ENCODE peak calls at places on chromosomes 16 and 17, in eight cellular contexts. N is lower lobe of right lung, K is left ventricle myocardium inferior, I is cardiac muscle cell, Q is K562, J is Peyer's patch, W is hepatocyte, O is mammary epithelial cell. H is an unnamed sample.

GRCh38 chr16:66953462-66954096 is 7.5 kb upstream of the CES3 start:
- DNase-seq in O (peak; percentile 61), J (peak; percentile 82), N (no peak), I (no peak), W (peak; percentile 72), Q (no peak), K (no peak), H (peak; percentile 90)

GRCh38 chr17:46818319-46818928 is at the start of gene WNT3:
- DNase-seq in Q (peak; percentile 77), I (peak; percentile 36), J (peak; percentile 77), N (peak; percentile 51), K (no peak), W (no peak), O (no peak), H (no peak)

GRCh38 chr17:61219460-61219859 is 180.2 kb upstream of the TBX2 start:
- DNase-seq in I (peak; percentile 82), Q (no peak), J (no peak), K (peak; percentile 19), W (no peak), N (no peak), O (no peak), H (no peak)

GRCh38 chr17:81713004-81713555 is 996 bp downstream of the SLC25A10 start:
- DNase-seq in Q (no peak), I (no peak), J (no peak), K (no peak), O (peak; percentile 34), W (no peak), N (no peak), H (no peak)

GRCh38 chr17:17849147-17849820 is 12.5 kb upstream of the SREBF1 start:
- DNase-seq in K (peak; percentile 46), N (peak; percentile 90), Q (peak; percentile 74), I (no peak), W (no peak), J (peak; percentile 87), O (no peak), H (peak; percentile 63)

GRCh38 chr16:66292241-66292935 is 74.1 kb upstream of the CDH5 start:
- DNase-seq in O (no peak), Q (no peak), J (peak; percentile 18), K (no peak), I (no peak), N (no peak), W (no peak), H (no peak)

GRCh38 chr16:10514369-10515055 is 65.9 kb downstream of the EMP2 start:
- DNase-seq in O (peak; percentile 52), K (no peak), N (no peak), Q (peak; percentile 63), J (peak; percentile 68), W (peak; percentile 76), I (peak; percentile 70), H (peak; percentile 59)

GRCh38 chr17:46950997-46951621 is 27.9 kb downstream of the RPRML start:
- DNase-seq in K (no peak), N (no peak), W (no peak), I (no peak), O (no peak), J (no peak), Q (no peak), H (no peak)

GRCh38 chr17:17523001-17523713 is 27.0 kb upstream of the RASD1 start:
- DNase-seq in Q (no peak), J (no peak), O (no peak), I (no peak), W (no peak), K (no peak), N (no peak), H (peak; percentile 52)

GRCh38 chr17:27573971-27574525 is 56.9 kb upstream of the LGALS9 start:
- DNase-seq in O (no peak), Q (peak; percentile 98), N (no peak), I (peak; percentile 28), K (no peak), J (no peak), W (peak; percentile 55), H (no peak)

GRCh38 chr16:88957887-88958577 is 19.0 kb downstream of the CBFA2T3 start:
- DNase-seq in O (no peak), N (peak; percentile 77), J (no peak), W (no peak), Q (no peak), I (no peak), K (peak; percentile 48), H (no peak)

GRCh38 chr17:77736207-77736600 is 222.3 kb upstream of the TNRC6C start:
- DNase-seq in I (peak; percentile 42), O (no peak), Q (no peak), J (peak; percentile 29), N (no peak), K (peak; percentile 26), W (no peak), H (no peak)

GRCh38 chr16:77951788-77952187 is 70.6 kb upstream of the CLEC3A start:
- DNase-seq in J (no peak), K (no peak), N (no peak), I (peak; percentile 49), W (peak; percentile 67), O (peak; percentile 10), Q (peak; percentile 26), H (peak; percentile 22)

GRCh38 chr16:11481987-11482386 is 104.7 kb downstream of the LITAF start:
- DNase-seq in Q (no peak), O (no peak), K (no peak), J (no peak), I (no peak), N (no peak), W (no peak), H (no peak)

GRCh38 chr16:85319984-85320440 is 207.7 kb upstream of the CIBAR2 start:
- DNase-seq in N (no peak), Q (no peak), J (no peak), W (no peak), O (no peak), I (no peak), K (no peak), H (no peak)

GRCh38 chr16:85323230-85323960 is 211.1 kb upstream of the CIBAR2 start:
- DNase-seq in Q (no peak), O (no peak), W (no peak), J (no peak), N (no peak), K (no peak), I (no peak), H (no peak)

GRCh38 chr16:85319208-85319983 is 207.1 kb upstream of the CIBAR2 start:
- DNase-seq in K (no peak), I (no peak), W (no peak), N (no peak), O (no peak), Q (no peak), J (no peak), H (no peak)

GRCh38 chr16:85321856-85322271 is 209.6 kb upstream of the CIBAR2 start:
- DNase-seq in N (peak; percentile 89), K (peak; percentile 96), J (peak; percentile 84), W (no peak), O (no peak), Q (peak; percentile 68), I (no peak), H (peak; percentile 72)

DNA sequence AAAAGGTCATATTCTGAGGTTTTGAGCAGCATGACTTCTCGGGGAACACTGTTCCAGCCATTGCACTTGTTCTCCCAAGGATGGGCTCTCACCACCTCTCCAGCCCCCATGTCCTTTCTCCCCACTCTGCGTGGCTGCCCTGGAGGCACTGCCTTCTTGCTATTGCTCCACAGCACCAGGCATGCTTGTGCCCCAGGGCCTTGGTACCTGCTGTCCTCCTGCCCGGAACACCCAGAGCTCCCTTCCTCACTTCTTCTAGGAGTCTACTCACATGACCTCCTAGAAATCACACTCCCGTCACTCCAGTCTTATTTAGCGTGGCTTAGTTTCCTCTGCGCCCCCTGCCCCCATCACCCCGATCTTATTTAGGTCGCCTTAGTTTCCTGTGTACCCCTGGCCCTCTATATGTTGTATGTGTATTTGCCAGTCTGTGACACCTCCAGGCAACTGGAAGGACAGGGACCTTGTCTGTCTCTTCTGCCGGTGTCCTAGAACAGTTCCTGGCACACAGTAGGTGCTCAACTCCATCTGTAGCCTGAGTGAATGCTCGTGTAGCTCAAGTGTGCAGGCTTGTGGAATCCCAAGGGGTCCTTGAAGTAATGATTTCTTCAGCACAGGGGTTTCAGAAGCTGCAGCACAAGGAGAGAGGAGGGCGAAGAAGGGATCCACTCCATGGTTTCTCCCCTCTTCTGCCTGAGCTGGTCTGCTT is 208.6 kb upstream of the CIBAR2 start:
- DNase-seq in I (no peak), K (no peak), W (no peak), N (no peak), J (no peak), O (no peak), Q (no peak), H (no peak)
- H3K27ac ChIP-seq in I (no peak overlapping the region), K (peak overlapping the region; percentile 88), W (peak overlapping the region; percentile 64), N (peak overlapping the region; percentile 77), J (no peak overlapping the region), O (no peak overlapping the region), Q (peak overlapping the region; percentile 75), H (no peak overlapping the region)

DNA sequence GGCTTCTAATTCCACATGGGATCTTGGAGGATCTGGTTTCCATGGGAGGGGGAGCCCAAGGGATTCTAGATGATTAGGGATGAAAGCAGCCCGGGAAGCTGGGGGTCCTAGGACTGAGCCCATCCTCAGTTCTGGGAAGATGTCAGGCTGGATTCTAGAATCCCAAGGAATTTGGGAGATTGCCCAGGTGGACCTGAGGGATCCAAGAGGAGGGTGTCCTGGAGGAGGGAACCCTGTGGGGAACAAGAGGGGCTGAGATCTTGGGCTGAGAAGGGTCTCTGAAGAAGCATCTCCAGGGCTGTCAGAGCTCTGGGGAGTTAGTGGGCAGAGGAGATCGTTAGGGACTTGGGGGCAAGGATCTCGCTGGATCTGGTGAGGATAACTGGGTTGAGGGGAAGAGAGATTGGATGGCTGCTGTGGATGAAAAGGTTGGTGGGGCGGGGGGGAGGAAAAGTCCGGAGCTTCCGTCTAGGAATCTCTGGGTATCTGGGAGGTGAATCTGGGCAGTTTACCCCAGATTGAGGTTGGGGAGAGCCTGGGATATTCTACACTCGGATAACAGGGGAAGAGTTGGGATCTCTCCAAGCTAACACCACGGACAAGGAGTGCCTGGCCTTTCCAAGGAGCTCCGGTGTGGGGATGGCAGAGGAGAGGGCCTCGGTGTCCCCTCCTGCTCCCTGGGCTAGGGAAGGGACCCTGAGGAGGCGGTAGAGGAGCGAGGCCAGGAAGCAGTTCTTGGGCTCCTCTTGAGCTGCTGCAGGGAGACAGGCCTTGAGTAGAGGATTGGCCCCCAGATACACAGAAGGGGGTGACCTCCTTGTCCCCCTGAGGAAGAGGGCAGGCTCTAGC is 1.6 kb downstream of the FBXL19 start:
- DNase-seq in I (no peak), O (no peak), J (no peak), W (peak; percentile 8), K (no peak), N (no peak), Q (no peak), H (no peak)
- H3K4me3 ChIP-seq in I (peak overlapping the region; percentile 77), O (peak overlapping the region; percentile 51), J (peak overlapping the region; percentile 93), W (peak overlapping the region; percentile 71), K (peak overlapping the region; percentile 84), N (peak overlapping the region; percentile 61), Q (peak overlapping the region; percentile 85), H (no peak overlapping the region)

DNA sequence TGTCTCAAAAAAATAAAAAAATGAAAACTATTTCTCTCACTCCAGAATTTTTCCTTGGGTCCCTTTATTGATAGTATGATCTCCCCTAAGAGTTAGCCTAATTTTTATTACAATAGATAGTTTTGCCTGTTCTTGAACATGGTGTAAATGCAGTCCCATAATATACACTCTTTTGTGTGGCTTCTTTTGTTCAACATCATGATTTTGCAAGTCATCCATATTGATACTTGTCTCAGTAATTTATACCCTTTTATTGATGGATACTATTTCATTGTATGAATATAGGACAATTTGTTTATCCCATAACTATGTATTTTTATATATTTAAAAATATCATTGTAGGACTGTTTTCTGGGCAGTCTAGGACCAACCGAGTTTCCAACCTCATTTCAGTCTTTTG is 207.0 kb downstream of the UTP18 start:
- DNase-seq in K (no peak), J (no peak), Q (no peak), I (no peak), O (no peak), W (no peak), N (no peak), H (no peak)
- H3K27me3 ChIP-seq in K (peaks cover 41% of the 10 kb centered on the region), J (no peaks in the 10 kb centered on the region), Q (no peaks in the 10 kb centered on the region), I (no peaks in the 10 kb centered on the region), O (no peaks in the 10 kb centered on the region), W (peaks cover 10% of the 10 kb centered on the region), N (no peaks in the 10 kb centered on the region), H (no peaks in the 10 kb centered on the region)

GRCh38 chr16:1014771-1015495 is 33.4 kb downstream of the SOX8 start:
- DNase-seq in J (no peak), W (peak; percentile 39), K (peak; percentile 36), I (peak; percentile 71), Q (no peak), O (no peak), N (no peak), H (no peak)
- H3K27ac ChIP-seq in J (no peak overlapping the region), W (no peak overlapping the region), K (no peak overlapping the region), I (peak overlapping the region; percentile 65), Q (no peak overlapping the region), O (no peak overlapping the region), N (no peak overlapping the region), H (no peak overlapping the region)